ENCODE peak calls at places on chromosomes 2 and 18, in five cellular contexts. J is K562, P is HCT116, M is GM12878, W is HepG2. L is an unnamed sample.

GRCh38 chr2:114426111-114426510 is 16.3 kb upstream of the DPP10 start:
- DNase-seq in J (no peak), P (no peak), M (no peak), W (no peak), L (no peak)

GRCh38 chr2:226915846-226916360 is 80.0 kb downstream of the RHBDD1 start:
- DNase-seq in P (no peak), W (no peak), M (no peak), J (no peak), L (no peak)

GRCh38 chr2:197498937-197499593 is 575 bp downstream of the HSPD1 start:
- DNase-seq in W (peak), J (peak), P (no peak), M (no peak), L (peak)

GRCh38 chr2:241304039-241304670 is 11.3 kb downstream of the HDLBP start:
- DNase-seq in J (no peak), W (no peak), P (no peak), M (no peak), L (no peak)

GRCh38 chr2:189409136-189409535 is 32.1 kb upstream of the WDR75 start:
- DNase-seq in M (no peak), W (no peak), P (no peak), J (no peak), L (no peak)

GRCh38 chr2:135103843-135104242 is 51.8 kb downstream of the RAB3GAP1 start:
- DNase-seq in P (no peak), M (no peak), J (no peak), W (no peak), L (no peak)

GRCh38 chr2:194700726-194701125 is 956.3 kb upstream of the SLC39A10 start:
- DNase-seq in J (no peak), P (no peak), M (no peak), W (no peak), L (no peak)

GRCh38 chr2:138922973-138923563 is 142.9 kb upstream of the NXPH2 start:
- DNase-seq in P (peak), J (no peak), M (no peak), W (peak), L (no peak)

GRCh38 chr2:228828397-228828796 is 442.7 kb downstream of the PID1 start:
- DNase-seq in M (no peak), J (no peak), P (no peak), W (no peak), L (no peak)

GRCh38 chr2:237456200-237456731 is 30.8 kb upstream of the MLPH start:
- DNase-seq in P (no peak), M (no peak), W (no peak), J (no peak), L (no peak)

GRCh38 chr2:86368181-86368824 is 30.9 kb upstream of the REEP1 start:
- DNase-seq in J (peak), W (peak), P (peak), M (no peak), L (peak)

GRCh38 chr2:182952741-182953450 is 85.4 kb downstream of the NCKAP1 start:
- DNase-seq in M (no peak), W (no peak), J (no peak), P (no peak), L (no peak)

GRCh38 chr2:54384301-54385035 is 71.7 kb upstream of the SPTBN1 start:
- DNase-seq in P (no peak), J (no peak), M (no peak), W (peak), L (no peak)

GRCh38 chr18:47990981-47991380 is 60.5 kb upstream of the SMAD2 start:
- DNase-seq in J (no peak), P (no peak), W (no peak), M (no peak), L (no peak)

GRCh38 chr2:219003267-219003634 is 10.0 kb upstream of the CRYBA2 start:
- DNase-seq in P (no peak), J (no peak), M (no peak), W (no peak), L (no peak)

GRCh38 chr2:219059725-219060682 is 717 bp downstream of the IHH start:
- DNase-seq in M (no peak), P (no peak), J (no peak), W (no peak), L (no peak)

GRCh38 chr18:26723986-26724385 is 141.5 kb downstream of the AQP4 start:
- DNase-seq in J (no peak), W (no peak), P (no peak), M (no peak), L (no peak)

GRCh38 chr2:143632751-143633374 is 503.6 kb downstream of the ARHGAP15 start:
- DNase-seq in M (no peak), P (no peak), J (no peak), W (no peak), L (no peak)

GRCh38 chr18:13158428-13158827 is 60.1 kb upstream of the LDLRAD4 start:
- DNase-seq in J (no peak), W (no peak), P (no peak), M (no peak), L (no peak)

GRCh38 chr2:219172231-219173154 is 2.7 kb upstream of the SLC23A3 start:
- DNase-seq in W (no peak), M (no peak), P (no peak), J (no peak), L (no peak)

GRCh38 chr2:85578243-85579180 is 1.1 kb downstream of the VAMP8 start:
- DNase-seq in J (peak), W (no peak), M (no peak), P (no peak), L (no peak)

GRCh38 chr18:59980052-59980668 is 80.4 kb downstream of the PMAIP1 start:
- DNase-seq in M (no peak), J (no peak), P (no peak), W (no peak), L (no peak)
- TF ChIP-seq ZNF274 in M (no peak), J (no peak), P (no peak), W (no peak), L (no peak)

GRCh38 chr2:29724282-29724681 is 197.1 kb downstream of the ALK start:
- DNase-seq in P (no peak), M (no peak), J (no peak), W (no peak), L (no peak)
- H3K27ac ChIP-seq in P (no peak), M (no peak), J (no peak), W (no peak), L (no peak)

GRCh38 chr2:9707008-9707407 is 76.2 kb upstream of the YWHAQ start:
- DNase-seq in W (peak), J (no peak), M (no peak), P (no peak), L (no peak)

GRCh38 chr2:9709539-9710285 is 78.9 kb upstream of the YWHAQ start:
- DNase-seq in P (no peak), W (no peak), M (no peak), J (no peak), L (no peak)

GRCh38 chr2:9710311-9710710 is 79.5 kb upstream of the YWHAQ start:
- DNase-seq in P (no peak), M (no peak), W (no peak), J (no peak), L (no peak)

GRCh38 chr2:9707611-9708010 is 76.8 kb upstream of the YWHAQ start:
- DNase-seq in M (no peak), W (no peak), P (no peak), J (no peak), L (no peak)

GRCh38 chr2:9708683-9709538 is 78.1 kb upstream of the YWHAQ start:
- DNase-seq in J (no peak), M (no peak), P (no peak), W (no peak), L (no peak)
- TF ChIP-seq JUND in J (no peak), M (no peak), P (no peak), W (no peak), L (no peak)

GRCh38 chr18:79902640-79903039 is 48.8 kb downstream of the SLC66A2 start:
- DNase-seq in W (no peak), P (no peak), M (no peak), J (no peak), L (no peak)
- TF ChIP-seq ZNF274 in W (no peak), P (no peak), M (no peak), J (no peak), L (no peak)

GRCh38 chr2:224722250-224722649 is 6.1 kb upstream of the CCDC195 start:
- DNase-seq in J (no peak), M (no peak), P (no peak), W (no peak), L (no peak)
- H3K27ac ChIP-seq in J (no peak), M (no peak), P (no peak), W (no peak), L (no peak)

DNA sequence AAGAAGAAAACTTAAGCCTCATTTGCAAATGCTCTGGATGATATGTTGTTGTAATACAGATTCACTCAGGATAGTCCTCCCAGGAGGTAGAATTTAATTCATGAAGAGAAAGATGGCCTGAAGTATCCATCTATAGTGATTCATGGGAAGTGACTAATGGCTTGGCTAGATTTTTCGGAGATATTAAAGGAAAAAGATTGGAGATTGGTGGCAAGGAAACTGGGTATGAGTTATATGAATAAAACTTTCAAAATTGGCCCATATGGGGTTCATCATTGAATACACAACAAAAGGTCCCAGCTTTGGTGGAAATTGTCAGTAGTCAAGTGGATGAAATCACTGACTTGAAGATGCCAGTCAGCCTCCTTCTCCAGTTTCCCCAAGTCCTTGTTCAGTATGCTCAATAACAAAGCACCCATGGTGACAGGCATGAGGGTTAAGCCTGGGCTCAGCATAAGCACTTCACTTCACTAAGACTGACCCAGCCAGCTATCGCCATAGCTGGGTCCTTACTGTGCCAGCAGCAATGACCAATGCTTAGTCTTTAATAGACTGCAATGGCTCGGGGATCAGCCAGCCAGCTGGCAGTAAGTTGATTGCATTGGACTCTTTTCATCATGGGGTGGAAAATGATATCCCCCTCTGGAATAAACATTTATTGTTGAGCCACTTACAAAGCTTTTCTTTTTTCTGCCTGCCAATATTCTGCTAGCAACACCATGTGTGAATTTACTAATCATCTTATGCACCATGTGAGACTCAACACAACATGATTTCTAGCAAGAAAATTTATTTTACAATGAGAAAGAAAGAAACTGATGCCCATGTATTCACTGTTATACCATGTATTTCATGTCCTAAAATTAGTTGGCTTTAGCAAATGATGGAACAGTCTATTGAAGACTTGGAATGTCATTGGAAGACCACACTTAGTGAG is 176.6 kb upstream of the TACR1 start:
- DNase-seq in W (no peak), M (no peak), P (no peak), J (no peak), L (no peak)
- TF ChIP-seq JUND in W (no peak), M (no peak), P (no peak), J (no peak), L (no peak)

GRCh38 chr2:43074052-43074451 is 152.4 kb downstream of the ZFP36L2 start:
- DNase-seq in W (no peak), J (no peak), M (no peak), P (no peak), L (no peak)
- TF ChIP-seq ZNF274 in W (no peak), J (no peak), M (no peak), P (no peak), L (no peak)